ENCODE peak calls at places on chromosome 10, in six cellular contexts. J is heart right ventricle; H is body of pancreas; P is CD4-positive, CD25-positive, alpha-beta regulatory T cell; Q is upper lobe of right lung; O is RWPE2. R is an unnamed sample.

GRCh38 chr10:43377393-43377883 is 6.0 kb downstream of the FXYD4 start:
- ATAC-seq in O (peak; percentile 57), J (no peak), Q (peak; percentile 89), H (no peak), P (no peak), R (no peak)

GRCh38 chr10:110326351-110327032 is 21.8 kb upstream of the SMNDC1 start:
- ATAC-seq in O (peak; percentile 40), P (no peak), Q (no peak), J (no peak), H (no peak), R (no peak)

GRCh38 chr10:132094581-132095234 is 29.0 kb downstream of the JAKMIP3 start:
- ATAC-seq in J (no peak), Q (no peak), P (no peak), H (no peak), O (no peak), R (no peak)

GRCh38 chr10:650691-651615 is 38.5 kb downstream of the DIP2C start:
- ATAC-seq in Q (peak; percentile 19), O (no peak), P (no peak), H (no peak), J (peak; percentile 7), R (no peak)

GRCh38 chr10:61350794-61351193 is 102.4 kb downstream of the TMEM26 start:
- ATAC-seq in J (no peak), H (no peak), O (no peak), Q (no peak), P (no peak), R (no peak)

GRCh38 chr10:63155388-63156028 is 22.4 kb downstream of the NRBF2 start:
- ATAC-seq in P (no peak), Q (peak; percentile 59), J (no peak), H (no peak), O (no peak), R (no peak)

GRCh38 chr10:5534051-5534821 is 9.5 kb downstream of the CALML3 start:
- ATAC-seq in Q (no peak), J (no peak), O (no peak), H (no peak), P (no peak), R (no peak)

GRCh38 chr10:13162013-13162364 is 631 bp downstream of the MCM10 start:
- ATAC-seq in Q (no peak), O (peak; percentile 7), J (no peak), H (no peak), P (no peak), R (no peak)

GRCh38 chr10:59012839-59013238 is 163.6 kb upstream of the PHYHIPL start:
- ATAC-seq in P (no peak), Q (no peak), O (no peak), J (no peak), H (no peak), R (no peak)

GRCh38 chr10:124607693-124608092 is 136.5 kb downstream of the FAM53B start:
- ATAC-seq in O (no peak), P (no peak), J (no peak), H (no peak), Q (no peak), R (no peak)

GRCh38 chr10:33134011-33134751 is 176.2 kb upstream of the ITGB1 start:
- ATAC-seq in J (no peak), H (peak; percentile 93), Q (peak; percentile 92), P (peak; percentile 78), O (peak; percentile 78), R (peak; percentile 68)

GRCh38 chr10:16967866-16968721 is 150.9 kb upstream of the RSU1 start:
- ATAC-seq in Q (peak; percentile 43), P (no peak), O (peak; percentile 69), J (peak; percentile 62), H (peak; percentile 58), R (peak; percentile 78)

GRCh38 chr10:113006656-113007342 is 56.8 kb downstream of the TCF7L2 start:
- ATAC-seq in Q (no peak), P (peak; percentile 23), J (no peak), H (no peak), O (no peak), R (no peak)

GRCh38 chr10:49689882-49690510 is 10.5 kb downstream of the C10orf53 start:
- ATAC-seq in O (no peak), H (no peak), J (no peak), P (no peak), Q (no peak), R (no peak)

GRCh38 chr10:676178-676577 is 13.3 kb downstream of the DIP2C start:
- ATAC-seq in P (no peak), J (no peak), H (no peak), Q (no peak), O (no peak), R (no peak)

GRCh38 chr10:29026802-29027201 is 262.1 kb upstream of the LYZL1 start:
- ATAC-seq in H (no peak), P (no peak), Q (no peak), O (no peak), J (no peak), R (no peak)

GRCh38 chr10:78906734-78907385 is 161.9 kb upstream of the ZMIZ1 start:
- ATAC-seq in J (no peak), P (no peak), H (no peak), Q (no peak), O (no peak), R (no peak)

GRCh38 chr10:124641282-124642075 is 102.7 kb downstream of the FAM53B start:
- ATAC-seq in H (no peak), Q (peak; percentile 59), P (peak; percentile 85), O (no peak), J (peak; percentile 51), R (peak; percentile 57)

GRCh38 chr10:96352027-96352426 is 6.8 kb downstream of the OPALIN start:
- ATAC-seq in H (no peak), J (no peak), O (no peak), Q (no peak), P (no peak), R (no peak)

GRCh38 chr10:127872871-127873600 is 19.7 kb downstream of the CLRN3 start:
- ATAC-seq in P (no peak), Q (peak; percentile 47), H (no peak), O (no peak), J (no peak), R (no peak)

GRCh38 chr10:68001539-68001938 is 73.5 kb downstream of the HERC4 start:
- ATAC-seq in H (no peak), O (no peak), Q (no peak), P (no peak), J (no peak), R (no peak)

GRCh38 chr10:33238643-33239042 is 95.8 kb downstream of the NRP1 start:
- ATAC-seq in O (peak; percentile 41), J (no peak), H (no peak), P (no peak), Q (no peak), R (no peak)

GRCh38 chr10:665579-666091 is 23.8 kb downstream of the DIP2C start:
- ATAC-seq in Q (peak; percentile 26), J (peak; percentile 46), O (no peak), P (no peak), H (peak; percentile 64), R (no peak)

GRCh38 chr10:91462423-91462822 is 52.3 kb downstream of the HECTD2 start:
- ATAC-seq in O (no peak), Q (no peak), P (no peak), J (no peak), H (no peak), R (no peak)

GRCh38 chr10:115572740-115573455 is 479.7 kb downstream of the ATRNL1 start:
- ATAC-seq in P (no peak), O (peak; percentile 52), Q (peak; percentile 32), J (no peak), H (no peak), R (no peak)

GRCh38 chr10:96208271-96208670 is 63.1 kb downstream of the BLNK start:
- ATAC-seq in P (no peak), J (no peak), Q (no peak), O (no peak), H (no peak), R (no peak)

GRCh38 chr10:60810437-60811182 is 32.3 kb downstream of the CDK1 start:
- ATAC-seq in P (no peak), Q (peak; percentile 86), J (peak; percentile 95), O (peak; percentile 72), H (no peak), R (peak; percentile 82)

GRCh38 chr10:77245953-77246352 is 391.7 kb downstream of the KCNMA1 start:
- ATAC-seq in H (no peak), P (no peak), Q (peak; percentile 81), O (no peak), J (peak; percentile 12), R (peak; percentile 86)

GRCh38 chr10:45460235-45460878 is 86.3 kb downstream of the ALOX5 start:
- ATAC-seq in H (no peak), J (no peak), P (no peak), Q (peak; percentile 22), O (no peak), R (no peak)

GRCh38 chr10:103757531-103758293 is 97.7 kb downstream of the SH3PXD2A start:
- ATAC-seq in H (no peak), P (peak; percentile 17), O (peak; percentile 78), J (peak; percentile 74), Q (peak; percentile 62), R (peak; percentile 72)

GRCh38 chr10:70678757-70679489 is 6.6 kb downstream of the ADAMTS14 start:
- ATAC-seq in O (no peak), P (no peak), J (no peak), H (no peak), Q (no peak), R (no peak)
- H3K27me3 ChIP-seq in O (no peaks in the 10 kb centered on the region), P (no peaks in the 10 kb centered on the region), J (no peaks in the 10 kb centered on the region), H (no peaks in the 10 kb centered on the region), Q (peaks cover 7% of the 10 kb centered on the region), R (peaks cover 35% of the 10 kb centered on the region)

GRCh38 chr10:118241229-118242137 is 100.6 kb downstream of the FAM204A start:
- ATAC-seq in O (peak; percentile 71), P (no peak), J (peak; percentile 58), Q (peak; percentile 90), H (peak; percentile 65), R (peak; percentile 48)
- H3K27me3 ChIP-seq in O (peaks cover 59% of the 10 kb centered on the region), P (peaks cover 17% of the 10 kb centered on the region), J (peaks cover 91% of the 10 kb centered on the region), Q (peaks cover 63% of the 10 kb centered on the region), H (no peaks in the 10 kb centered on the region), R (peaks cover 87% of the 10 kb centered on the region)

GRCh38 chr10:21510218-21511070 is 15.0 kb downstream of the SKIDA1 start:
- ATAC-seq in H (no peak), P (no peak), J (peak; percentile 39), Q (no peak), O (no peak), R (peak; percentile 26)

GRCh38 chr10:21509391-21510217 is 15.9 kb downstream of the SKIDA1 start:
- ATAC-seq in Q (no peak), J (peak; percentile 16), O (no peak), H (no peak), P (no peak), R (peak; percentile 10)

GRCh38 chr10:21507066-21507669 is 18.3 kb downstream of the SKIDA1 start:
- ATAC-seq in O (no peak), J (no peak), P (no peak), Q (no peak), H (no peak), R (no peak)

GRCh38 chr10:21506351-21506750 is 19.1 kb downstream of the SKIDA1 start:
- ATAC-seq in O (no peak), H (no peak), Q (no peak), P (no peak), J (no peak), R (no peak)

DNA sequence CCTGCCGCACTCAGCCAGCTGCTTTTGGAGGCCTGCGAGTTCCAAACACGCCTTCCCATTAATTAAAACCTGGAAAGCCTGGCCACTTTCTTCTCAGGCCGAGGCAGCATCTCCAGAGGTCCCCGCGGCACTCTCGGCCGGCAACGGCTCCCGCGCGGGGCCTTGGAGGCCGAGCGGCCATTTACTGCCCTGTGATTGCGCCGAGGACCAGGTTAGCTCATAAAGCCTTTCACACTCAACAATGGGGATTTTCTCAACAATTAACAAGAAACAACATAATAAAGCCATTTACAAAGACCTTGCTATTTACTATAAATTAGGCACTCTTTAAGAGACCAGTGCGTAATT is 16.5 kb downstream of the SKIDA1 start:
- ATAC-seq in H (no peak), O (no peak), J (no peak), Q (no peak), P (no peak), R (no peak)
- H3K27me3 ChIP-seq in H (no peaks in the 10 kb centered on the region), O (no peaks in the 10 kb centered on the region), J (no peaks in the 10 kb centered on the region), Q (peaks cover 22% of the 10 kb centered on the region), P (peaks cover 33% of the 10 kb centered on the region), R (no peaks in the 10 kb centered on the region)

GRCh38 chr10:101219946-101220451 is 9.3 kb downstream of the LBX1 start:
- ATAC-seq in J (no peak), H (no peak), P (no peak), O (no peak), Q (no peak), R (no peak)
- H3K27me3 ChIP-seq in J (peaks cover 100% of the 10 kb centered on the region), H (peaks cover 15% of the 10 kb centered on the region), P (peaks cover 42% of the 10 kb centered on the region), O (peaks cover 100% of the 10 kb centered on the region), Q (peaks cover 100% of the 10 kb centered on the region), R (peaks cover 100% of the 10 kb centered on the region)

R was measured in gastroesophageal sphincter.